ENCODE peak calls at places on chromosomes 7 and 10, in seven cellular contexts. One of them, this sample, is unnamed.

GRCh38 chr7:98341106-98341505 is 59.6 kb downstream of the BRI3 start:
- DNase-seq in IMR-90: peak; percentile 77
- DNase-seq in mesenchymal stem cell: peak; percentile 48
- DNase-seq in H9: no peak
- DNase-seq in neuronal stem cell: no peak
- DNase-seq in mesendoderm: no peak
- DNase-seq in H1: no peak
- DNase-seq in this sample: no peak

GRCh38 chr10:109963439-109963838 is 40.1 kb upstream of the XPNPEP1 start:
- DNase-seq in IMR-90: peak; percentile 58
- DNase-seq in mesenchymal stem cell: no peak
- DNase-seq in H9: no peak
- DNase-seq in neuronal stem cell: no peak
- DNase-seq in mesendoderm: peak; percentile 48
- DNase-seq in H1: no peak
- DNase-seq in this sample: no peak

GRCh38 chr7:27260211-27260610 is 17.6 kb downstream of the EVX1 start:
- DNase-seq in IMR-90: no peak
- DNase-seq in mesenchymal stem cell: no peak
- DNase-seq in H9: no peak
- DNase-seq in neuronal stem cell: no peak
- DNase-seq in mesendoderm: peak; percentile 58
- DNase-seq in H1: no peak
- DNase-seq in this sample: peak; percentile 75

GRCh38 chr7:92704858-92705257 is 114.7 kb upstream of the FAM133B start:
- DNase-seq in IMR-90: no peak
- DNase-seq in mesenchymal stem cell: no peak
- DNase-seq in H9: no peak
- DNase-seq in neuronal stem cell: no peak
- DNase-seq in mesendoderm: no peak
- DNase-seq in H1: no peak
- DNase-seq in this sample: peak; percentile 40

GRCh38 chr7:107387077-107387476 is 82.8 kb upstream of the GPR22 start:
- DNase-seq in IMR-90: peak; percentile 39
- DNase-seq in mesenchymal stem cell: peak; percentile 83
- DNase-seq in H9: peak; percentile 60
- DNase-seq in neuronal stem cell: no peak
- DNase-seq in mesendoderm: peak; percentile 81
- DNase-seq in H1: no peak
- DNase-seq in this sample: no peak

GRCh38 chr7:154186811-154187210 is 134.6 kb downstream of the DPP6 start:
- DNase-seq in IMR-90: no peak
- DNase-seq in mesenchymal stem cell: no peak
- DNase-seq in H9: no peak
- DNase-seq in neuronal stem cell: no peak
- DNase-seq in mesendoderm: no peak
- DNase-seq in H1: no peak
- DNase-seq in this sample: no peak

GRCh38 chr10:123906884-123907652 is 15.5 kb upstream of the CPXM2 start:
- DNase-seq in IMR-90: no peak
- DNase-seq in mesenchymal stem cell: no peak
- DNase-seq in H9: no peak
- DNase-seq in neuronal stem cell: no peak
- DNase-seq in mesendoderm: no peak
- DNase-seq in H1: no peak
- DNase-seq in this sample: no peak

GRCh38 chr7:80940539-80941205 is 21.8 kb upstream of the SEMA3C start:
- DNase-seq in IMR-90: peak; percentile 11
- DNase-seq in mesenchymal stem cell: peak; percentile 36
- DNase-seq in H9: no peak
- DNase-seq in neuronal stem cell: no peak
- DNase-seq in mesendoderm: no peak
- DNase-seq in H1: no peak
- DNase-seq in this sample: peak; percentile 12

GRCh38 chr10:61633665-61634064 is 29.1 kb upstream of the CABCOCO1 start:
- DNase-seq in IMR-90: peak; percentile 68
- DNase-seq in mesenchymal stem cell: no peak
- DNase-seq in H9: no peak
- DNase-seq in neuronal stem cell: no peak
- DNase-seq in mesendoderm: no peak
- DNase-seq in H1: no peak
- DNase-seq in this sample: no peak

GRCh38 chr10:62327897-62328296 is 46.3 kb upstream of the ZNF365 start:
- DNase-seq in IMR-90: no peak
- DNase-seq in mesenchymal stem cell: no peak
- DNase-seq in H9: no peak
- DNase-seq in neuronal stem cell: no peak
- DNase-seq in mesendoderm: no peak
- DNase-seq in H1: no peak
- DNase-seq in this sample: peak; percentile 21

GRCh38 chr10:50610364-50610763 is 13.4 kb downstream of the SGMS1 start:
- DNase-seq in IMR-90: no peak
- DNase-seq in mesenchymal stem cell: no peak
- DNase-seq in H9: no peak
- DNase-seq in neuronal stem cell: no peak
- DNase-seq in mesendoderm: no peak
- DNase-seq in H1: no peak
- DNase-seq in this sample: no peak

GRCh38 chr10:24310104-24310503 is 101.2 kb downstream of the KIAA1217 start:
- DNase-seq in IMR-90: no peak
- DNase-seq in mesenchymal stem cell: no peak
- DNase-seq in H9: no peak
- DNase-seq in neuronal stem cell: no peak
- DNase-seq in mesendoderm: peak; percentile 19
- DNase-seq in H1: no peak
- DNase-seq in this sample: peak; percentile 78

GRCh38 chr7:124171068-124171467 is 138.2 kb upstream of the TMEM229A start:
- DNase-seq in IMR-90: peak; percentile 62
- DNase-seq in mesenchymal stem cell: peak; percentile 61
- DNase-seq in H9: no peak
- DNase-seq in neuronal stem cell: no peak
- DNase-seq in mesendoderm: peak; percentile 43
- DNase-seq in H1: no peak
- DNase-seq in this sample: peak; percentile 54

GRCh38 chr10:71599518-71599917 is 120.1 kb downstream of the C10orf105 start:
- DNase-seq in IMR-90: no peak
- DNase-seq in mesenchymal stem cell: no peak
- DNase-seq in H9: no peak
- DNase-seq in neuronal stem cell: no peak
- DNase-seq in mesendoderm: no peak
- DNase-seq in H1: no peak
- DNase-seq in this sample: no peak

GRCh38 chr7:27121656-27122055 is 8.9 kb downstream of the HOXA4 start:
- DNase-seq in IMR-90: peak; percentile 23
- DNase-seq in mesenchymal stem cell: no peak
- DNase-seq in H9: no peak
- DNase-seq in neuronal stem cell: no peak
- DNase-seq in mesendoderm: no peak
- DNase-seq in H1: no peak
- DNase-seq in this sample: no peak

GRCh38 chr7:108266489-108266888 is 136.3 kb upstream of the LAMB4 start:
- DNase-seq in IMR-90: no peak
- DNase-seq in mesenchymal stem cell: no peak
- DNase-seq in H9: no peak
- DNase-seq in neuronal stem cell: no peak
- DNase-seq in mesendoderm: no peak
- DNase-seq in H1: no peak
- DNase-seq in this sample: no peak

GRCh38 chr10:48523820-48524758 is 80.8 kb downstream of the ARHGAP22 start:
- DNase-seq in IMR-90: no peak
- DNase-seq in mesenchymal stem cell: peak; percentile 11
- DNase-seq in H9: peak; percentile 61
- DNase-seq in neuronal stem cell: peak; percentile 31
- DNase-seq in mesendoderm: peak; percentile 53
- DNase-seq in H1: no peak
- DNase-seq in this sample: no peak

GRCh38 chr10:1149793-1150637 is 93.8 kb downstream of the WDR37 start:
- DNase-seq in IMR-90: peak; percentile 3
- DNase-seq in mesenchymal stem cell: no peak
- DNase-seq in H9: no peak
- DNase-seq in neuronal stem cell: no peak
- DNase-seq in mesendoderm: peak; percentile 74
- DNase-seq in H1: no peak
- DNase-seq in this sample: no peak

GRCh38 chr7:136405931-136406777 is 429.0 kb upstream of the MTPN start:
- DNase-seq in IMR-90: peak; percentile 53
- DNase-seq in mesenchymal stem cell: peak; percentile 72
- DNase-seq in H9: peak; percentile 61
- DNase-seq in neuronal stem cell: peak; percentile 70
- DNase-seq in mesendoderm: peak; percentile 88
- DNase-seq in H1: peak; percentile 51
- DNase-seq in this sample: peak; percentile 78

GRCh38 chr10:32388258-32389027 is 41.5 kb upstream of the EPC1 start:
- DNase-seq in IMR-90: no peak
- DNase-seq in mesenchymal stem cell: no peak
- DNase-seq in H9: no peak
- DNase-seq in neuronal stem cell: no peak
- DNase-seq in mesendoderm: no peak
- DNase-seq in H1: no peak
- DNase-seq in this sample: no peak

GRCh38 chr7:11950281-11950680 is 118.3 kb upstream of the THSD7A start:
- DNase-seq in IMR-90: no peak
- DNase-seq in mesenchymal stem cell: no peak
- DNase-seq in H9: no peak
- DNase-seq in neuronal stem cell: no peak
- DNase-seq in mesendoderm: no peak
- DNase-seq in H1: no peak
- DNase-seq in this sample: no peak

GRCh38 chr10:29681700-29682444 is 47.1 kb upstream of the SVIL start:
- DNase-seq in IMR-90: no peak
- DNase-seq in mesenchymal stem cell: no peak
- DNase-seq in H9: no peak
- DNase-seq in neuronal stem cell: no peak
- DNase-seq in mesendoderm: no peak
- DNase-seq in H1: no peak
- DNase-seq in this sample: no peak

GRCh38 chr7:6284461-6285360 is 12.3 kb upstream of the CYTH3 start:
- DNase-seq in IMR-90: no peak
- DNase-seq in mesenchymal stem cell: no peak
- DNase-seq in H9: no peak
- DNase-seq in neuronal stem cell: no peak
- DNase-seq in mesendoderm: no peak
- DNase-seq in H1: no peak
- DNase-seq in this sample: peak; percentile 97

GRCh38 chr7:21941570-21942224 is 4.0 kb downstream of the CDCA7L start:
- DNase-seq in IMR-90: peak; percentile 43
- DNase-seq in mesenchymal stem cell: peak; percentile 51
- DNase-seq in H9: no peak
- DNase-seq in neuronal stem cell: no peak
- DNase-seq in mesendoderm: peak; percentile 97
- DNase-seq in H1: no peak
- DNase-seq in this sample: peak; percentile 88

GRCh38 chr10:20443094-20443493 is 454.0 kb downstream of the NEBL start:
- DNase-seq in IMR-90: no peak
- DNase-seq in mesenchymal stem cell: no peak
- DNase-seq in H9: no peak
- DNase-seq in neuronal stem cell: no peak
- DNase-seq in mesendoderm: no peak
- DNase-seq in H1: no peak
- DNase-seq in this sample: no peak

GRCh38 chr7:42915356-42915755 is 3.5 kb upstream of the C7orf25 start:
- DNase-seq in IMR-90: peak; percentile 39
- DNase-seq in mesenchymal stem cell: no peak
- DNase-seq in H9: no peak
- DNase-seq in neuronal stem cell: no peak
- DNase-seq in mesendoderm: no peak
- DNase-seq in H1: no peak
- DNase-seq in this sample: no peak

GRCh38 chr10:89373916-89374711 is 3.7 kb upstream of the IFIT1B start:
- DNase-seq in IMR-90: peak; percentile 94
- DNase-seq in mesenchymal stem cell: peak; percentile 86
- DNase-seq in H9: no peak
- DNase-seq in neuronal stem cell: no peak
- DNase-seq in mesendoderm: no peak
- DNase-seq in H1: no peak
- DNase-seq in this sample: no peak

GRCh38 chr7:134845461-134845860 is 66.0 kb downstream of the CALD1 start:
- DNase-seq in IMR-90: no peak
- DNase-seq in mesenchymal stem cell: no peak
- DNase-seq in H9: no peak
- DNase-seq in neuronal stem cell: no peak
- DNase-seq in mesendoderm: peak; percentile 78
- DNase-seq in H1: no peak
- DNase-seq in this sample: peak; percentile 63

GRCh38 chr7:117619690-117620089 is 139.9 kb downstream of the CFTR start:
- DNase-seq in IMR-90: no peak
- DNase-seq in mesenchymal stem cell: peak; percentile 5
- DNase-seq in H9: no peak
- DNase-seq in neuronal stem cell: no peak
- DNase-seq in mesendoderm: no peak
- DNase-seq in H1: no peak
- DNase-seq in this sample: no peak

GRCh38 chr7:138712652-138713051 is 11.5 kb upstream of the SVOPL start:
- DNase-seq in IMR-90: no peak
- DNase-seq in mesenchymal stem cell: no peak
- DNase-seq in H9: no peak
- DNase-seq in neuronal stem cell: no peak
- DNase-seq in mesendoderm: no peak
- DNase-seq in H1: no peak
- DNase-seq in this sample: no peak
- H2BK5ac ChIP-seq in IMR-90: no peak overlapping the region
- H2BK5ac ChIP-seq in mesenchymal stem cell: no peak overlapping the region
- H2BK5ac ChIP-seq in H9: no peak overlapping the region
- H2BK5ac ChIP-seq in neuronal stem cell: no peak overlapping the region
- H2BK5ac ChIP-seq in mesendoderm: no peak overlapping the region
- H2BK5ac ChIP-seq in H1: no peak overlapping the region
- H2BK5ac ChIP-seq in this sample: no peak overlapping the region

DNA sequence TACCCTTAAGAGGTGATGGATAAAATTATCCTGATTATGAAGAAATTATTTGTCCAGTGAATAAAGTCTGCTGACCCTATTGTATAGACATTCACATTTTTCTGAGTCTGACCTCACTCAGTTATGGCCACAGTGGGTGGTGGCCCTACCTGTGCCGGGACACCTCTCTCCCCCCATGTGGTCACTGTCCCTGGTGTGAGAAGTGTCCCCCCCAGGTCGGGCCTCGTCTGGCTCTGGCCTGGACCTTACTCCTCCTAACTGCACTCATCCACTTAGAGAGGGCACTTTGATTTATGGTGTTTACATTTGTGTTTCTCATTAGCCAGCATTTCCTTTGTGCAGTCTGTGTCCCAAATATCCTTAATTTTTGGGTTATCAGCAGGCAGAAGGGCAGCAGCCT is 59.6 kb upstream of the ZNF32 start:
- DNase-seq in IMR-90: no peak
- DNase-seq in mesenchymal stem cell: peak; percentile 34
- DNase-seq in H9: no peak
- DNase-seq in neuronal stem cell: no peak
- DNase-seq in mesendoderm: no peak
- DNase-seq in H1: no peak
- DNase-seq in this sample: no peak
- H2BK120ac ChIP-seq in IMR-90: no peak overlapping the region
- H2BK120ac ChIP-seq in mesenchymal stem cell: no peak overlapping the region
- H2BK120ac ChIP-seq in H9: no peak overlapping the region
- H2BK120ac ChIP-seq in neuronal stem cell: no peak overlapping the region
- H2BK120ac ChIP-seq in mesendoderm: no peak overlapping the region
- H2BK120ac ChIP-seq in H1: no peak overlapping the region
- H2BK120ac ChIP-seq in this sample: no peak overlapping the region

GRCh38 chr10:30705625-30706149 is 76.1 kb upstream of the LYZL2 start:
- DNase-seq in IMR-90: no peak
- DNase-seq in mesenchymal stem cell: no peak
- DNase-seq in H9: no peak
- DNase-seq in neuronal stem cell: no peak
- DNase-seq in mesendoderm: peak; percentile 24
- DNase-seq in H1: no peak
- DNase-seq in this sample: no peak
- H3K4me1 ChIP-seq in IMR-90: peaks cover 3% of the 10 kb centered on the region
- H3K4me1 ChIP-seq in mesenchymal stem cell: peaks cover 8% of the 10 kb centered on the region
- H3K4me1 ChIP-seq in H9: peaks cover 8% of the 10 kb centered on the region
- H3K4me1 ChIP-seq in neuronal stem cell: peaks cover 6% of the 10 kb centered on the region
- H3K4me1 ChIP-seq in mesendoderm: peaks cover 4% of the 10 kb centered on the region
- H3K4me1 ChIP-seq in H1: peaks cover 14% of the 10 kb centered on the region
- H3K4me1 ChIP-seq in this sample: no peaks in the 10 kb centered on the region

GRCh38 chr7:47787249-47788069 is 160.8 kb downstream of the PKD1L1 start:
- DNase-seq in IMR-90: peak; percentile 54
- DNase-seq in mesenchymal stem cell: peak; percentile 41
- DNase-seq in H9: no peak
- DNase-seq in neuronal stem cell: no peak
- DNase-seq in mesendoderm: no peak
- DNase-seq in H1: no peak
- DNase-seq in this sample: peak; percentile 44
- H2BK5ac ChIP-seq in IMR-90: peak overlapping the region; percentile 97
- H2BK5ac ChIP-seq in mesenchymal stem cell: peak overlapping the region; percentile 91
- H2BK5ac ChIP-seq in H9: no peak overlapping the region
- H2BK5ac ChIP-seq in neuronal stem cell: no peak overlapping the region
- H2BK5ac ChIP-seq in mesendoderm: no peak overlapping the region
- H2BK5ac ChIP-seq in H1: no peak overlapping the region
- H2BK5ac ChIP-seq in this sample: peak overlapping the region; percentile 85